ENCODE peak calls at places on chromosomes 12 and 14, in eight cellular contexts. L, X, I, Z, E, K, N and T are unnamed samples.

GRCh38 chr14:63632932-63633514 is 8.6 kb downstream of the WDR89 start:
- DNase-seq in L (no peak), E (no peak), N (peak), K (no peak), X (peak), Z (peak), I (peak), T (no peak)

GRCh38 chr12:65525501-65526141 is 247.1 kb downstream of the MSRB3 start:
- DNase-seq in L (no peak), E (no peak), X (peak), Z (no peak), K (peak), I (peak), N (peak), T (no peak)

GRCh38 chr12:127628655-127629054 is 638.3 kb upstream of the TMEM132C start:
- DNase-seq in N (peak), K (peak), X (peak), I (peak), E (no peak), Z (no peak), L (no peak), T (no peak)

GRCh38 chr12:105225505-105225904 is 10.5 kb downstream of the APPL2 start:
- DNase-seq in I (no peak), L (no peak), N (no peak), Z (no peak), E (no peak), X (no peak), K (no peak), T (no peak)

GRCh38 chr14:100771121-100771800 is 44.6 kb downstream of the DLK1 start:
- DNase-seq in L (no peak), E (no peak), I (no peak), N (no peak), Z (peak), X (no peak), K (no peak), T (no peak)

GRCh38 chr14:96202441-96203094 is 2.1 kb upstream of the BDKRB2 start:
- DNase-seq in K (no peak), N (no peak), L (no peak), I (no peak), X (no peak), E (no peak), Z (no peak), T (no peak)

GRCh38 chr12:5441497-5442236 is 9.8 kb downstream of the NTF3 start:
- DNase-seq in K (no peak), Z (no peak), N (no peak), X (peak), E (no peak), L (no peak), I (peak), T (no peak)

GRCh38 chr12:32768518-32768917 is 12.8 kb upstream of the YARS2 start:
- DNase-seq in L (no peak), Z (no peak), X (no peak), N (no peak), K (no peak), I (no peak), E (no peak), T (no peak)

GRCh38 chr14:34650786-34651584 is 21.0 kb upstream of the SNX6 start:
- DNase-seq in N (peak), Z (peak), E (no peak), K (peak), X (peak), L (no peak), I (peak), T (no peak)

GRCh38 chr12:126083931-126084330 is 1018.7 kb downstream of the AACS start:
- DNase-seq in Z (no peak), N (no peak), L (no peak), I (no peak), X (no peak), K (no peak), E (no peak), T (no peak)